ENCODE peak calls at places on chromosomes 11 and 22, in six cellular contexts. D, Q, X, A, H and Z are unnamed samples.

GRCh38 chr22:38924197-38924952 is 33.0 kb upstream of the APOBEC3A start:
- DNase-seq in X (no peak), H (no peak), Q (peak; percentile 88), A (peak; percentile 92), D (peak; percentile 94), Z (peak; percentile 89)

GRCh38 chr11:2750601-2751522 is 51.1 kb upstream of the KCNQ1OT1 start:
- DNase-seq in X (no peak), Q (peak; percentile 19), A (no peak), H (no peak), D (no peak), Z (peak; percentile 56)

GRCh38 chr22:24205438-24206189 is 24.3 kb downstream of the SUSD2 start:
- DNase-seq in Q (no peak), X (no peak), H (no peak), A (no peak), D (no peak), Z (no peak)

GRCh38 chr22:44685384-44686056 is 16.5 kb upstream of the PRR5 start:
- DNase-seq in D (no peak), X (peak; percentile 78), A (peak; percentile 84), Q (peak; percentile 19), H (no peak), Z (peak; percentile 60)

GRCh38 chr11:2768471-2769408 is 68.9 kb upstream of the KCNQ1OT1 start:
- DNase-seq in X (peak; percentile 40), D (peak; percentile 72), H (no peak), Q (no peak), A (peak; percentile 55), Z (no peak)

GRCh38 chr11:61057615-61058014 is 44.7 kb upstream of the CD5 start:
- DNase-seq in H (no peak), D (no peak), A (no peak), X (no peak), Q (no peak), Z (no peak)

GRCh38 chr11:86182976-86183584 is 61.5 kb upstream of the EED start:
- DNase-seq in X (no peak), D (no peak), Q (no peak), H (no peak), A (no peak), Z (no peak)

GRCh38 chr11:346529-346928 is 22.8 kb upstream of the B4GALNT4 start:
- DNase-seq in Q (no peak), D (no peak), A (no peak), X (no peak), H (no peak), Z (no peak)

GRCh38 chr11:95218149-95218548 is 12.9 kb downstream of the SESN3 start:
- DNase-seq in A (no peak), Q (no peak), H (no peak), D (no peak), X (no peak), Z (no peak)

GRCh38 chr11:57485217-57486007 is 25.1 kb downstream of the RTN4RL2 start:
- DNase-seq in X (no peak), H (no peak), Q (no peak), A (no peak), D (no peak), Z (no peak)

GRCh38 chr11:65084598-65085375 is 765 bp downstream of the ZFPL1 start:
- DNase-seq in Q (no peak), H (no peak), X (no peak), A (no peak), D (no peak), Z (no peak)

GRCh38 chr22:48199667-48200066 is 1437.2 kb downstream of the TBC1D22A start:
- DNase-seq in A (no peak), D (no peak), X (peak; percentile 22), H (no peak), Q (no peak), Z (no peak)

GRCh38 chr11:763073-763463 is 14.2 kb downstream of the GATD1 start:
- DNase-seq in X (no peak), H (no peak), D (no peak), A (no peak), Q (no peak), Z (no peak)

GRCh38 chr11:89293966-89294679 is 116.4 kb downstream of the TYR start:
- DNase-seq in A (peak; percentile 11), H (peak; percentile 10), Q (no peak), D (peak; percentile 45), X (peak; percentile 67), Z (no peak)